ENCODE peak calls at places on chromosomes 11 and 22, in five cellular contexts. One of them, this sample, is unnamed.

GRCh38 chr11:69027704-69028372 is 14.8 kb upstream of the MRGPRF start:
- DNase-seq in AG10803: no peak
- DNase-seq in activated CD4-positive, alpha-beta T cell treated with anti-CD3 and anti-CD28 coated beads for 24 hours: no peak
- DNase-seq in psoas muscle: no peak
- DNase-seq in nephron progenitor cell: no peak
- DNase-seq in this sample: no peak

GRCh38 chr22:26846645-26847044 is 189.3 kb downstream of the MIAT start:
- DNase-seq in activated CD4-positive, alpha-beta T cell treated with anti-CD3 and anti-CD28 coated beads for 24 hours: no peak
- DNase-seq in psoas muscle: no peak
- DNase-seq in AG10803: peak; percentile 13
- DNase-seq in nephron progenitor cell: no peak
- DNase-seq in this sample: no peak

GRCh38 chr11:11569936-11570491 is 51.8 kb downstream of the GALNT18 start:
- DNase-seq in psoas muscle: peak; percentile 58
- DNase-seq in activated CD4-positive, alpha-beta T cell treated with anti-CD3 and anti-CD28 coated beads for 24 hours: no peak
- DNase-seq in AG10803: no peak
- DNase-seq in nephron progenitor cell: no peak
- DNase-seq in this sample: no peak

GRCh38 chr11:30406978-30407762 is 84.3 kb downstream of the ARL14EP start:
- DNase-seq in nephron progenitor cell: no peak
- DNase-seq in AG10803: no peak
- DNase-seq in psoas muscle: no peak
- DNase-seq in activated CD4-positive, alpha-beta T cell treated with anti-CD3 and anti-CD28 coated beads for 24 hours: no peak
- DNase-seq in this sample: no peak

GRCh38 chr11:57900315-57900714 is 123.4 kb upstream of the OR9Q1 start:
- DNase-seq in psoas muscle: no peak
- DNase-seq in activated CD4-positive, alpha-beta T cell treated with anti-CD3 and anti-CD28 coated beads for 24 hours: no peak
- DNase-seq in nephron progenitor cell: no peak
- DNase-seq in AG10803: no peak
- DNase-seq in this sample: no peak

GRCh38 chr11:28759311-28759710 is 651.1 kb downstream of the METTL15 start:
- DNase-seq in psoas muscle: no peak
- DNase-seq in activated CD4-positive, alpha-beta T cell treated with anti-CD3 and anti-CD28 coated beads for 24 hours: no peak
- DNase-seq in AG10803: peak; percentile 26
- DNase-seq in nephron progenitor cell: no peak
- DNase-seq in this sample: no peak

GRCh38 chr22:45493286-45493771 is 9.4 kb upstream of the FBLN1 start:
- DNase-seq in AG10803: peak; percentile 86
- DNase-seq in psoas muscle: peak; percentile 61
- DNase-seq in activated CD4-positive, alpha-beta T cell treated with anti-CD3 and anti-CD28 coated beads for 24 hours: no peak
- DNase-seq in nephron progenitor cell: no peak
- DNase-seq in this sample: no peak

GRCh38 chr22:47213571-47214230 is 451.3 kb downstream of the TBC1D22A start:
- DNase-seq in AG10803: peak; percentile 11
- DNase-seq in psoas muscle: no peak
- DNase-seq in activated CD4-positive, alpha-beta T cell treated with anti-CD3 and anti-CD28 coated beads for 24 hours: peak; percentile 54
- DNase-seq in nephron progenitor cell: no peak
- DNase-seq in this sample: peak; percentile 38

GRCh38 chr11:3160252-3161031 is 4.7 kb downstream of the OSBPL5 start:
- DNase-seq in nephron progenitor cell: peak; percentile 89
- DNase-seq in psoas muscle: peak; percentile 91
- DNase-seq in activated CD4-positive, alpha-beta T cell treated with anti-CD3 and anti-CD28 coated beads for 24 hours: no peak
- DNase-seq in AG10803: peak; percentile 88
- DNase-seq in this sample: no peak